ENCODE peak calls at places on chromosomes 3 and 15, in seven cellular contexts. Q is COR-L47; O is HEK293T; J is effector memory CD8-positive, alpha-beta T cell; Z is neural crest cell; T is GM20000; N is tibial artery. M is an unnamed sample.

GRCh38 chr3:159711560-159712333 is 276.9 kb upstream of the IL12A start:
- DNase-seq in Q (no peak), O (no peak), J (no peak), Z (no peak), T (no peak), N (peak), M (peak)

GRCh38 chr15:93466380-93466779 is 377.4 kb upstream of the RGMA start:
- DNase-seq in Q (no peak), O (no peak), J (no peak), Z (no peak), T (no peak), N (no peak), M (no peak)

GRCh38 chr15:83248151-83248851 is 36.2 kb downstream of the BNC1 start:
- DNase-seq in Q (peak), O (peak), J (peak), Z (peak), T (peak), N (no peak), M (no peak)

GRCh38 chr15:43150171-43150929 is 17.0 kb downstream of the TMEM62 start:
- DNase-seq in Q (no peak), O (no peak), J (no peak), Z (no peak), T (no peak), N (no peak), M (peak)

GRCh38 chr3:171377859-171378258 is 82.3 kb downstream of the TNIK start:
- DNase-seq in Q (no peak), O (no peak), J (no peak), Z (no peak), T (no peak), N (no peak), M (no peak)

GRCh38 chr3:73469331-73469730 is 155.4 kb downstream of the PDZRN3 start:
- DNase-seq in Q (no peak), O (no peak), J (no peak), Z (no peak), T (no peak), N (no peak), M (no peak)

GRCh38 chr3:122247087-122247824 is 63.8 kb downstream of the CASR start:
- DNase-seq in Q (no peak), O (no peak), J (no peak), Z (no peak), T (no peak), N (peak), M (no peak)

GRCh38 chr3:183534249-183534648 is 21.3 kb downstream of the KLHL6 start:
- DNase-seq in Q (no peak), O (no peak), J (no peak), Z (no peak), T (no peak), N (no peak), M (no peak)

GRCh38 chr3:124768812-124769211 is 38.6 kb downstream of the UMPS start:
- DNase-seq in Q (peak), O (peak), J (no peak), Z (no peak), T (peak), N (peak), M (no peak)

GRCh38 chr15:94070341-94071275 is 160.8 kb upstream of the MCTP2 start:
- DNase-seq in Q (no peak), O (peak), J (no peak), Z (peak), T (no peak), N (no peak), M (peak)

GRCh38 chr3:13063225-13063624 is 10.0 kb downstream of the IQSEC1 start:
- DNase-seq in Q (no peak), O (no peak), J (no peak), Z (no peak), T (no peak), N (no peak), M (no peak)

GRCh38 chr3:184553385-184553784 is 8.2 kb upstream of the EPHB3 start:
- DNase-seq in Q (no peak), O (no peak), J (no peak), Z (no peak), T (no peak), N (no peak), M (no peak)

GRCh38 chr3:101151286-101151901 is 158.2 kb upstream of the ABI3BP start:
- DNase-seq in Q (no peak), O (no peak), J (no peak), Z (no peak), T (no peak), N (no peak), M (no peak)

GRCh38 chr3:15460891-15461524 is 33.6 kb downstream of the EAF1 start:
- DNase-seq in Q (no peak), O (no peak), J (peak), Z (no peak), T (no peak), N (no peak), M (no peak)

GRCh38 chr15:99509686-99510461 is 55.9 kb upstream of the MEF2A start:
- DNase-seq in Q (no peak), O (no peak), J (no peak), Z (no peak), T (no peak), N (peak), M (no peak)

GRCh38 chr15:48644827-48645557 is 517 bp downstream of the FBN1 start:
- DNase-seq in Q (peak), O (peak), J (no peak), Z (peak), T (peak), N (peak), M (peak)

GRCh38 chr15:38251726-38252480 is 733 bp upstream of the SPRED1 start:
- DNase-seq in Q (peak), O (peak), J (peak), Z (peak), T (peak), N (peak), M (peak)

GRCh38 chr15:47609693-47610092 is 107.6 kb upstream of the SEMA6D start:
- DNase-seq in Q (peak), O (no peak), J (no peak), Z (no peak), T (no peak), N (no peak), M (no peak)

GRCh38 chr3:19348929-19349564 is 200.7 kb downstream of the KCNH8 start:
- DNase-seq in Q (no peak), O (peak), J (no peak), Z (no peak), T (peak), N (no peak), M (peak)

GRCh38 chr3:194906970-194907629 is 221.4 kb downstream of the FAM43A start:
- DNase-seq in Q (no peak), O (no peak), J (no peak), Z (no peak), T (no peak), N (no peak), M (no peak)

GRCh38 chr15:32042269-32042996 is 12.1 kb downstream of the CHRNA7 start:
- DNase-seq in Q (peak), O (peak), J (no peak), Z (no peak), T (no peak), N (no peak), M (peak)

GRCh38 chr15:98547741-98548166 is 100.6 kb upstream of the IGF1R start:
- DNase-seq in Q (no peak), O (peak), J (no peak), Z (peak), T (no peak), N (peak), M (peak)

GRCh38 chr3:24494616-24495333 is at the start of gene THRB:
- DNase-seq in Q (no peak), O (peak), J (no peak), Z (peak), T (peak), N (peak), M (no peak)

GRCh38 chr15:40439461-40440299 is 1.1 kb upstream of the BAHD1 start:
- DNase-seq in Q (peak), O (peak), J (no peak), Z (no peak), T (peak), N (peak), M (no peak)

GRCh38 chr15:70099966-70100494 is 2.3 kb upstream of the TLE3 start:
- DNase-seq in Q (peak), O (no peak), J (no peak), Z (no peak), T (peak), N (no peak), M (peak)

GRCh38 chr3:37628711-37629301 is 232.9 kb upstream of the CTDSPL start:
- DNase-seq in Q (no peak), O (peak), J (no peak), Z (no peak), T (no peak), N (no peak), M (no peak)

GRCh38 chr3:178350763-178351162 is 185.5 kb upstream of the KCNMB2 start:
- DNase-seq in Q (no peak), O (no peak), J (no peak), Z (no peak), T (no peak), N (no peak), M (no peak)

GRCh38 chr15:66851226-66852063 is 149.4 kb downstream of the SMAD6 start:
- DNase-seq in Q (peak), O (peak), J (peak), Z (peak), T (peak), N (peak), M (peak)

GRCh38 chr3:25468866-25469319 is 40.8 kb downstream of the RARB start:
- DNase-seq in Q (no peak), O (no peak), J (no peak), Z (peak), T (no peak), N (peak), M (no peak)

GRCh38 chr15:87477759-87478687 is 778.5 kb downstream of the NTRK3 start:
- DNase-seq in Q (peak), O (peak), J (no peak), Z (no peak), T (no peak), N (peak), M (peak)

GRCh38 chr3:179558742-179559364 is 3.9 kb upstream of the ACTL6A start:
- DNase-seq in Q (peak), O (peak), J (peak), Z (peak), T (peak), N (peak), M (peak)

GRCh38 chr3:148366743-148367410 is 330.8 kb upstream of the AGTR1 start:
- DNase-seq in Q (peak), O (peak), J (no peak), Z (no peak), T (peak), N (no peak), M (peak)

GRCh38 chr3:19073341-19074105 is 74.8 kb upstream of the KCNH8 start:
- DNase-seq in Q (no peak), O (no peak), J (no peak), Z (no peak), T (no peak), N (no peak), M (no peak)

GRCh38 chr15:31857194-31857593 is 173.1 kb upstream of the CHRNA7 start:
- DNase-seq in Q (no peak), O (no peak), J (no peak), Z (no peak), T (no peak), N (no peak), M (no peak)

GRCh38 chr3:195008816-195009215 is 262.1 kb downstream of the XXYLT1 start:
- DNase-seq in Q (no peak), O (no peak), J (no peak), Z (no peak), T (no peak), N (no peak), M (no peak)

GRCh38 chr15:51121631-51122225 is 27.0 kb upstream of the TNFAIP8L3 start:
- DNase-seq in Q (no peak), O (no peak), J (no peak), Z (no peak), T (no peak), N (no peak), M (no peak)

GRCh38 chr3:194382892-194383223 is 13.3 kb upstream of the LRRC15 start:
- DNase-seq in Q (no peak), O (no peak), J (no peak), Z (no peak), T (no peak), N (peak), M (no peak)